ENCODE peak calls at places on chromosomes 1 and 21, in nine cellular contexts. One of them, this sample, is unnamed. For H3K27me3, the result is how much of the 10 kb centered on the place peaks cover.

GRCh38 chr1:202135221-202135721 is 9.3 kb downstream of the ARL8A start:
- DNase-seq in GM23248: peak
- DNase-seq in dorsolateral prefrontal cortex: peak
- DNase-seq in breast epithelium: no peak
- DNase-seq in SJSA1: peak
- DNase-seq in CD8-positive, alpha-beta memory T cell: peak
- DNase-seq in heart right ventricle: peak
- DNase-seq in MM.1S: peak
- DNase-seq in esophagus squamous epithelium: no peak
- DNase-seq in this sample: no peak

GRCh38 chr1:206001476-206001888 is 1.7 kb downstream of the RAB7B start:
- DNase-seq in heart right ventricle: no peak
- DNase-seq in SJSA1: peak
- DNase-seq in breast epithelium: no peak
- DNase-seq in MM.1S: no peak
- DNase-seq in dorsolateral prefrontal cortex: no peak
- DNase-seq in GM23248: peak
- DNase-seq in esophagus squamous epithelium: no peak
- DNase-seq in CD8-positive, alpha-beta memory T cell: no peak
- DNase-seq in this sample: no peak

GRCh38 chr1:29186252-29186651 is 4.6 kb upstream of the SRSF4 start:
- DNase-seq in dorsolateral prefrontal cortex: no peak
- DNase-seq in esophagus squamous epithelium: no peak
- DNase-seq in heart right ventricle: no peak
- DNase-seq in GM23248: no peak
- DNase-seq in breast epithelium: no peak
- DNase-seq in SJSA1: peak
- DNase-seq in MM.1S: no peak
- DNase-seq in CD8-positive, alpha-beta memory T cell: no peak
- DNase-seq in this sample: no peak

GRCh38 chr1:78441921-78442320 is 48.9 kb upstream of the PTGFR start:
- DNase-seq in CD8-positive, alpha-beta memory T cell: no peak
- DNase-seq in breast epithelium: no peak
- DNase-seq in SJSA1: peak
- DNase-seq in esophagus squamous epithelium: no peak
- DNase-seq in MM.1S: no peak
- DNase-seq in GM23248: peak
- DNase-seq in heart right ventricle: no peak
- DNase-seq in dorsolateral prefrontal cortex: no peak
- DNase-seq in this sample: no peak

GRCh38 chr1:224519874-224520273 is 85.3 kb upstream of the WDR26 start:
- DNase-seq in MM.1S: no peak
- DNase-seq in breast epithelium: no peak
- DNase-seq in dorsolateral prefrontal cortex: no peak
- DNase-seq in GM23248: peak
- DNase-seq in esophagus squamous epithelium: no peak
- DNase-seq in SJSA1: no peak
- DNase-seq in CD8-positive, alpha-beta memory T cell: no peak
- DNase-seq in heart right ventricle: no peak
- DNase-seq in this sample: no peak

GRCh38 chr1:18557621-18558465 is 72.8 kb upstream of the PAX7 start:
- DNase-seq in esophagus squamous epithelium: no peak
- DNase-seq in GM23248: peak
- DNase-seq in SJSA1: no peak
- DNase-seq in dorsolateral prefrontal cortex: peak
- DNase-seq in heart right ventricle: no peak
- DNase-seq in breast epithelium: no peak
- DNase-seq in MM.1S: no peak
- DNase-seq in CD8-positive, alpha-beta memory T cell: no peak
- DNase-seq in this sample: no peak

GRCh38 chr1:161763522-161764098 is 2.5 kb upstream of the ATF6 start:
- DNase-seq in esophagus squamous epithelium: no peak
- DNase-seq in heart right ventricle: no peak
- DNase-seq in dorsolateral prefrontal cortex: no peak
- DNase-seq in breast epithelium: no peak
- DNase-seq in SJSA1: peak
- DNase-seq in CD8-positive, alpha-beta memory T cell: no peak
- DNase-seq in GM23248: no peak
- DNase-seq in MM.1S: peak
- DNase-seq in this sample: no peak

GRCh38 chr1:195756109-195756508 is 852.1 kb downstream of the KCNT2 start:
- DNase-seq in esophagus squamous epithelium: no peak
- DNase-seq in CD8-positive, alpha-beta memory T cell: no peak
- DNase-seq in MM.1S: no peak
- DNase-seq in SJSA1: no peak
- DNase-seq in dorsolateral prefrontal cortex: no peak
- DNase-seq in breast epithelium: no peak
- DNase-seq in GM23248: no peak
- DNase-seq in heart right ventricle: no peak
- DNase-seq in this sample: no peak

GRCh38 chr1:147600119-147601111 is 59.1 kb downstream of the BCL9 start:
- DNase-seq in SJSA1: peak
- DNase-seq in breast epithelium: no peak
- DNase-seq in MM.1S: no peak
- DNase-seq in heart right ventricle: no peak
- DNase-seq in dorsolateral prefrontal cortex: no peak
- DNase-seq in GM23248: peak
- DNase-seq in esophagus squamous epithelium: peak
- DNase-seq in CD8-positive, alpha-beta memory T cell: no peak
- DNase-seq in this sample: no peak

DNA sequence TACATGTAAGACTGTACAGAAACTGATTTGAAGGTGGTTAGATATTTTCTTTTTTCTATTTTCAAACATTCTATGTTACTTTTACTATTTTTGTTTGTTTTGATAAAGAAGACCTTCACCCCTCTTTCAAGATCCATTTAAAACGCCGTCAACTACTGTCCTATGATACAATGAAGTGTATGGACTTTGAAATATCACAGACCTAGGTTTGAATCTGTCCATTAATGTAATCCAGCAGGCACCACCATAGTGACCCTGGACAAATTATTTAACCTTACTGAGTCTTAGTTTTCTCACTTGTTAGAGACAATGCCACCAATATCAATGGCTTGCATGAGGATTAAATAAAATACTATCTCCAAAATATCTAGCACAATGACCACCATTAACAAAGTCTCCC is 2.0 kb downstream of the FRRS1 start:
- DNase-seq in breast epithelium: no peak
- DNase-seq in SJSA1: no peak
- DNase-seq in MM.1S: no peak
- DNase-seq in esophagus squamous epithelium: no peak
- DNase-seq in GM23248: no peak
- DNase-seq in dorsolateral prefrontal cortex: no peak
- DNase-seq in CD8-positive, alpha-beta memory T cell: no peak
- DNase-seq in heart right ventricle: no peak
- DNase-seq in this sample: no peak
- H3K27me3 ChIP-seq in breast epithelium: under half
- H3K27me3 ChIP-seq in SJSA1: under half
- H3K27me3 ChIP-seq in MM.1S: under half
- H3K27me3 ChIP-seq in esophagus squamous epithelium: under half
- H3K27me3 ChIP-seq in GM23248: under half
- H3K27me3 ChIP-seq in dorsolateral prefrontal cortex: under half
- H3K27me3 ChIP-seq in CD8-positive, alpha-beta memory T cell: under half
- H3K27me3 ChIP-seq in heart right ventricle: under half
- H3K27me3 ChIP-seq in this sample: under half

GRCh38 chr21:29920938-29921337 is 18.9 kb downstream of the GRIK1 start:
- DNase-seq in esophagus squamous epithelium: no peak
- DNase-seq in GM23248: no peak
- DNase-seq in CD8-positive, alpha-beta memory T cell: no peak
- DNase-seq in breast epithelium: no peak
- DNase-seq in dorsolateral prefrontal cortex: no peak
- DNase-seq in MM.1S: no peak
- DNase-seq in heart right ventricle: no peak
- DNase-seq in SJSA1: no peak
- DNase-seq in this sample: no peak
- H3K4me3 ChIP-seq in esophagus squamous epithelium: no peak
- H3K4me3 ChIP-seq in GM23248: no peak
- H3K4me3 ChIP-seq in CD8-positive, alpha-beta memory T cell: no peak
- H3K4me3 ChIP-seq in breast epithelium: no peak
- H3K4me3 ChIP-seq in dorsolateral prefrontal cortex: no peak
- H3K4me3 ChIP-seq in MM.1S: no peak
- H3K4me3 ChIP-seq in heart right ventricle: no peak
- H3K4me3 ChIP-seq in SJSA1: no peak
- H3K4me3 ChIP-seq in this sample: no peak

GRCh38 chr1:156406229-156406628 is 37.2 kb downstream of the RHBG start:
- DNase-seq in heart right ventricle: no peak
- DNase-seq in GM23248: no peak
- DNase-seq in breast epithelium: no peak
- DNase-seq in dorsolateral prefrontal cortex: no peak
- DNase-seq in SJSA1: no peak
- DNase-seq in esophagus squamous epithelium: no peak
- DNase-seq in CD8-positive, alpha-beta memory T cell: no peak
- DNase-seq in MM.1S: no peak
- DNase-seq in this sample: no peak
- H3K27me3 ChIP-seq in heart right ventricle: half or more
- H3K27me3 ChIP-seq in GM23248: half or more
- H3K27me3 ChIP-seq in breast epithelium: under half
- H3K27me3 ChIP-seq in dorsolateral prefrontal cortex: under half
- H3K27me3 ChIP-seq in SJSA1: half or more
- H3K27me3 ChIP-seq in esophagus squamous epithelium: half or more
- H3K27me3 ChIP-seq in CD8-positive, alpha-beta memory T cell: under half
- H3K27me3 ChIP-seq in MM.1S: half or more
- H3K27me3 ChIP-seq in this sample: under half

GRCh38 chr1:10648689-10649483 is 147.6 kb downstream of the CASZ1 start:
- DNase-seq in MM.1S: no peak
- DNase-seq in esophagus squamous epithelium: no peak
- DNase-seq in CD8-positive, alpha-beta memory T cell: no peak
- DNase-seq in dorsolateral prefrontal cortex: no peak
- DNase-seq in breast epithelium: no peak
- DNase-seq in SJSA1: no peak
- DNase-seq in GM23248: no peak
- DNase-seq in heart right ventricle: no peak
- DNase-seq in this sample: no peak
- H3K4me3 ChIP-seq in MM.1S: no peak
- H3K4me3 ChIP-seq in esophagus squamous epithelium: no peak
- H3K4me3 ChIP-seq in CD8-positive, alpha-beta memory T cell: no peak
- H3K4me3 ChIP-seq in dorsolateral prefrontal cortex: no peak
- H3K4me3 ChIP-seq in breast epithelium: no peak
- H3K4me3 ChIP-seq in SJSA1: no peak
- H3K4me3 ChIP-seq in GM23248: no peak
- H3K4me3 ChIP-seq in heart right ventricle: no peak
- H3K4me3 ChIP-seq in this sample: no peak

GRCh38 chr1:12549106-12549459 is 68.9 kb downstream of the DHRS3 start:
- DNase-seq in CD8-positive, alpha-beta memory T cell: no peak
- DNase-seq in breast epithelium: peak
- DNase-seq in dorsolateral prefrontal cortex: peak
- DNase-seq in MM.1S: no peak
- DNase-seq in SJSA1: no peak
- DNase-seq in heart right ventricle: peak
- DNase-seq in GM23248: peak
- DNase-seq in esophagus squamous epithelium: no peak
- DNase-seq in this sample: no peak

GRCh38 chr1:12544992-12545391 is 73.0 kb downstream of the DHRS3 start:
- DNase-seq in GM23248: no peak
- DNase-seq in breast epithelium: no peak
- DNase-seq in dorsolateral prefrontal cortex: no peak
- DNase-seq in MM.1S: no peak
- DNase-seq in heart right ventricle: no peak
- DNase-seq in CD8-positive, alpha-beta memory T cell: no peak
- DNase-seq in esophagus squamous epithelium: no peak
- DNase-seq in SJSA1: no peak
- DNase-seq in this sample: no peak

GRCh38 chr1:12547586-12548225 is 70.3 kb downstream of the DHRS3 start:
- DNase-seq in SJSA1: no peak
- DNase-seq in heart right ventricle: no peak
- DNase-seq in CD8-positive, alpha-beta memory T cell: no peak
- DNase-seq in dorsolateral prefrontal cortex: peak
- DNase-seq in breast epithelium: peak
- DNase-seq in GM23248: no peak
- DNase-seq in MM.1S: no peak
- DNase-seq in esophagus squamous epithelium: no peak
- DNase-seq in this sample: no peak

GRCh38 chr1:12548279-12549105 is 69.5 kb downstream of the DHRS3 start:
- DNase-seq in MM.1S: no peak
- DNase-seq in esophagus squamous epithelium: no peak
- DNase-seq in SJSA1: no peak
- DNase-seq in CD8-positive, alpha-beta memory T cell: no peak
- DNase-seq in breast epithelium: peak
- DNase-seq in GM23248: no peak
- DNase-seq in heart right ventricle: no peak
- DNase-seq in dorsolateral prefrontal cortex: peak
- DNase-seq in this sample: no peak

GRCh38 chr1:12546771-12547585 is 71.0 kb downstream of the DHRS3 start:
- DNase-seq in heart right ventricle: peak
- DNase-seq in breast epithelium: peak
- DNase-seq in dorsolateral prefrontal cortex: peak
- DNase-seq in CD8-positive, alpha-beta memory T cell: no peak
- DNase-seq in esophagus squamous epithelium: no peak
- DNase-seq in MM.1S: no peak
- DNase-seq in GM23248: no peak
- DNase-seq in SJSA1: no peak
- DNase-seq in this sample: no peak
- H3K27me3 ChIP-seq in heart right ventricle: under half
- H3K27me3 ChIP-seq in breast epithelium: under half
- H3K27me3 ChIP-seq in dorsolateral prefrontal cortex: under half
- H3K27me3 ChIP-seq in CD8-positive, alpha-beta memory T cell: under half
- H3K27me3 ChIP-seq in esophagus squamous epithelium: under half
- H3K27me3 ChIP-seq in MM.1S: under half
- H3K27me3 ChIP-seq in GM23248: under half
- H3K27me3 ChIP-seq in SJSA1: under half
- H3K27me3 ChIP-seq in this sample: under half

GRCh38 chr1:158286966-158287365 is 2.8 kb upstream of the CD1C start:
- DNase-seq in CD8-positive, alpha-beta memory T cell: no peak
- DNase-seq in MM.1S: no peak
- DNase-seq in heart right ventricle: no peak
- DNase-seq in dorsolateral prefrontal cortex: no peak
- DNase-seq in esophagus squamous epithelium: no peak
- DNase-seq in SJSA1: no peak
- DNase-seq in GM23248: no peak
- DNase-seq in breast epithelium: no peak
- DNase-seq in this sample: peak
- H3K4me3 ChIP-seq in CD8-positive, alpha-beta memory T cell: no peak
- H3K4me3 ChIP-seq in MM.1S: no peak
- H3K4me3 ChIP-seq in heart right ventricle: no peak
- H3K4me3 ChIP-seq in dorsolateral prefrontal cortex: no peak
- H3K4me3 ChIP-seq in esophagus squamous epithelium: no peak
- H3K4me3 ChIP-seq in SJSA1: no peak
- H3K4me3 ChIP-seq in GM23248: no peak
- H3K4me3 ChIP-seq in breast epithelium: no peak
- H3K4me3 ChIP-seq in this sample: no peak

GRCh38 chr21:35017256-35017655 is 31.8 kb downstream of the RUNX1 start:
- DNase-seq in dorsolateral prefrontal cortex: no peak
- DNase-seq in esophagus squamous epithelium: no peak
- DNase-seq in SJSA1: no peak
- DNase-seq in GM23248: no peak
- DNase-seq in breast epithelium: no peak
- DNase-seq in CD8-positive, alpha-beta memory T cell: no peak
- DNase-seq in heart right ventricle: no peak
- DNase-seq in MM.1S: no peak
- DNase-seq in this sample: no peak
- H3K27me3 ChIP-seq in dorsolateral prefrontal cortex: under half
- H3K27me3 ChIP-seq in esophagus squamous epithelium: under half
- H3K27me3 ChIP-seq in SJSA1: under half
- H3K27me3 ChIP-seq in GM23248: under half
- H3K27me3 ChIP-seq in breast epithelium: under half
- H3K27me3 ChIP-seq in CD8-positive, alpha-beta memory T cell: under half
- H3K27me3 ChIP-seq in heart right ventricle: under half
- H3K27me3 ChIP-seq in MM.1S: under half
- H3K27me3 ChIP-seq in this sample: under half

GRCh38 chr21:42009831-42010506 is at the start of gene ZBTB21:
- DNase-seq in CD8-positive, alpha-beta memory T cell: peak
- DNase-seq in MM.1S: peak
- DNase-seq in dorsolateral prefrontal cortex: peak
- DNase-seq in heart right ventricle: peak
- DNase-seq in SJSA1: peak
- DNase-seq in breast epithelium: peak
- DNase-seq in GM23248: peak
- DNase-seq in esophagus squamous epithelium: peak
- DNase-seq in this sample: peak
- H3K4me3 ChIP-seq in CD8-positive, alpha-beta memory T cell: peak
- H3K4me3 ChIP-seq in MM.1S: peak
- H3K4me3 ChIP-seq in dorsolateral prefrontal cortex: peak
- H3K4me3 ChIP-seq in heart right ventricle: peak
- H3K4me3 ChIP-seq in SJSA1: peak
- H3K4me3 ChIP-seq in breast epithelium: peak
- H3K4me3 ChIP-seq in GM23248: peak
- H3K4me3 ChIP-seq in esophagus squamous epithelium: peak
- H3K4me3 ChIP-seq in this sample: peak

This sample was measured in GM06990.